ENCODE peak calls at places on chromosomes 11 and 22, in eight cellular contexts. One of them, this sample, is unnamed.

GRCh38 chr11:33847251-33847650 is 44.6 kb downstream of the LMO2 start:
- DNase-seq in CD4-positive, alpha-beta T cell: no peak
- DNase-seq in breast epithelium: no peak
- DNase-seq in tibial nerve: no peak
- DNase-seq in transverse colon: no peak
- DNase-seq in epithelial cell of esophagus: no peak
- DNase-seq in fibroblast of mammary gland: peak
- DNase-seq in AG10803: peak
- DNase-seq in this sample: no peak

GRCh38 chr11:119666463-119667131 is 62.4 kb downstream of the NECTIN1 start:
- DNase-seq in transverse colon: peak
- DNase-seq in fibroblast of mammary gland: peak
- DNase-seq in AG10803: peak
- DNase-seq in breast epithelium: peak
- DNase-seq in epithelial cell of esophagus: peak
- DNase-seq in tibial nerve: peak
- DNase-seq in CD4-positive, alpha-beta T cell: peak
- DNase-seq in this sample: peak

GRCh38 chr22:44448271-44448780 is 49.7 kb downstream of the RTL6 start:
- DNase-seq in fibroblast of mammary gland: peak
- DNase-seq in epithelial cell of esophagus: peak
- DNase-seq in transverse colon: peak
- DNase-seq in tibial nerve: peak
- DNase-seq in AG10803: peak
- DNase-seq in breast epithelium: no peak
- DNase-seq in CD4-positive, alpha-beta T cell: no peak
- DNase-seq in this sample: no peak

GRCh38 chr11:57434640-57435546 is 8.0 kb upstream of the SLC43A3 start:
- DNase-seq in CD4-positive, alpha-beta T cell: no peak
- DNase-seq in fibroblast of mammary gland: peak
- DNase-seq in breast epithelium: no peak
- DNase-seq in AG10803: peak
- DNase-seq in tibial nerve: peak
- DNase-seq in transverse colon: no peak
- DNase-seq in epithelial cell of esophagus: peak
- DNase-seq in this sample: no peak

GRCh38 chr11:27622541-27623300 is 77.5 kb downstream of the BDNF start:
- DNase-seq in breast epithelium: no peak
- DNase-seq in transverse colon: no peak
- DNase-seq in fibroblast of mammary gland: no peak
- DNase-seq in tibial nerve: no peak
- DNase-seq in AG10803: no peak
- DNase-seq in epithelial cell of esophagus: no peak
- DNase-seq in CD4-positive, alpha-beta T cell: no peak
- DNase-seq in this sample: no peak

GRCh38 chr11:69545976-69546617 is 64.6 kb downstream of the LINC01488 start:
- DNase-seq in breast epithelium: peak
- DNase-seq in AG10803: no peak
- DNase-seq in transverse colon: no peak
- DNase-seq in fibroblast of mammary gland: no peak
- DNase-seq in epithelial cell of esophagus: no peak
- DNase-seq in tibial nerve: no peak
- DNase-seq in CD4-positive, alpha-beta T cell: no peak
- DNase-seq in this sample: no peak

GRCh38 chr11:121334973-121335711 is 42.6 kb downstream of the SC5D start:
- DNase-seq in breast epithelium: no peak
- DNase-seq in AG10803: peak
- DNase-seq in transverse colon: no peak
- DNase-seq in CD4-positive, alpha-beta T cell: no peak
- DNase-seq in tibial nerve: no peak
- DNase-seq in epithelial cell of esophagus: no peak
- DNase-seq in fibroblast of mammary gland: no peak
- DNase-seq in this sample: no peak

GRCh38 chr11:4464216-4465159 is 15.4 kb downstream of the OR52K2 start:
- DNase-seq in CD4-positive, alpha-beta T cell: no peak
- DNase-seq in AG10803: peak
- DNase-seq in epithelial cell of esophagus: peak
- DNase-seq in transverse colon: no peak
- DNase-seq in tibial nerve: no peak
- DNase-seq in breast epithelium: no peak
- DNase-seq in fibroblast of mammary gland: peak
- DNase-seq in this sample: no peak

GRCh38 chr11:104120493-104121200 is 43.3 kb downstream of the PDGFD start:
- DNase-seq in breast epithelium: no peak
- DNase-seq in CD4-positive, alpha-beta T cell: no peak
- DNase-seq in epithelial cell of esophagus: no peak
- DNase-seq in AG10803: no peak
- DNase-seq in fibroblast of mammary gland: no peak
- DNase-seq in tibial nerve: no peak
- DNase-seq in transverse colon: no peak
- DNase-seq in this sample: no peak

DNA sequence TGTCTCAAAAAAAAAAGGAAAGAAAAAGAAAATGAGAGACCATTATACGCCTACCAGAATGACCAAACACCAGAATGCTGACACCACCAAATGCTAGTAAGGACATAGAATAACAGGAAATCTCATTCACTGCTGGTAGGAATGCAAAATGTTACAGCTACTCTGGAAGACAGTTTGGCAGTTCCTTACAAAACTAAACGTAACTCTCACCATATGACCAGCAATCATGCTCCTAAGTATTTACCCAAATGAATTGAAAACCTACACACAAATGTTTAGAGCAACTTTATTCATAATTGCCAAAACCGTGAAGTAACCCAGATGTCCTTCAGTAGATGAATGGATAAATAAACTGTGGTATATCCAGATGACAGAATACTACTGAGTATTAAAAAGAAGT is 7.2 kb downstream of the CHKA start:
- DNase-seq in epithelial cell of esophagus: no peak
- DNase-seq in breast epithelium: no peak
- DNase-seq in CD4-positive, alpha-beta T cell: no peak
- DNase-seq in transverse colon: no peak
- DNase-seq in AG10803: peak
- DNase-seq in fibroblast of mammary gland: peak
- DNase-seq in tibial nerve: no peak
- DNase-seq in this sample: no peak
- TF ChIP-seq CTCF in epithelial cell of esophagus: no peak
- TF ChIP-seq CTCF in breast epithelium: no peak
- TF ChIP-seq CTCF in CD4-positive, alpha-beta T cell: no peak
- TF ChIP-seq CTCF in transverse colon: no peak
- TF ChIP-seq CTCF in AG10803: peak
- TF ChIP-seq CTCF in fibroblast of mammary gland: peak
- TF ChIP-seq CTCF in tibial nerve: no peak
- TF ChIP-seq CTCF in this sample: no peak

DNA sequence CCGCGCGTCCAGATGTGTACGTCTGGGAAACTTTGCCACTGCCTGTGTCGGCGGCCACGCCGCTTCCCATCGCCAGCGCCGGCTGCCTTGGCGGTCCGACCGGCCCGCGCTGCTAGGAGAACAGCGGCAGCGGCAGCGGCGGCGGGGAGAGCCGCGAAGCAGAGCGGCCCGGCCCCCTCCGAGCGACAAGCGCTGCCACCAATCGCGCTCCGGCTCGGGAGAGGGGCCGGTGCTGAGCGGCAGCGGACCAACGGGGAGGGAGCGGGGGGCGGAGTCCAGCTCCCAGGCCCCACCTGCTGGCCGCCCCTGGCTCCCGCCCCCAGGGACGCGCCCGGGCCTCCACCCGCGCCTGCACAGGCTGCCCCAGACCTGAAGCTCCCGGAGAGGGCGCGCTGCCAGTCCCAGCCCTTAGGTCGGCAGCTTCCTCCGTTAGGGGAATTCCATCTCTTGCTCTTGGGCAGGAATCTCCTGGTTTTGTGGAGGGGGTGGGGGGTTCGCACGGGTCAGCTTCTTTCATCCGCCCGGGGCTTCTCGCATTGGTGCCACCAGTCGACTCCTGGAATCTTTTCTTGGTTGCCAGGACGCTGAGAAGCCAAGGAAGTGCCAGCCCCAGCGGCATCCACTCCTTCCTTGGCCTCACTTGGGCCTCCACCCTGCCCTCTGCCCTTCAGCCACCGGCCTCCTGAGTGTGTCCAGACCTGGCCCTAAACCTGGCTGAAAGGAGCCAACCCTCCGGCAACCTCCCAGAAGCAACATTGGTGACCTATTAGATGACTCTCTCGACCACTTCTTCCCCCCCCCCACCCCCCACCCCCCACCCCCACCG is at the start of gene GALNT18:
- DNase-seq in epithelial cell of esophagus: peak
- DNase-seq in AG10803: peak
- DNase-seq in tibial nerve: peak
- DNase-seq in transverse colon: peak
- DNase-seq in fibroblast of mammary gland: peak
- DNase-seq in CD4-positive, alpha-beta T cell: peak
- DNase-seq in breast epithelium: peak
- DNase-seq in this sample: peak
- TF ChIP-seq CTCF in epithelial cell of esophagus: peak
- TF ChIP-seq CTCF in AG10803: peak
- TF ChIP-seq CTCF in tibial nerve: peak
- TF ChIP-seq CTCF in transverse colon: peak
- TF ChIP-seq CTCF in fibroblast of mammary gland: no peak
- TF ChIP-seq CTCF in CD4-positive, alpha-beta T cell: no peak
- TF ChIP-seq CTCF in breast epithelium: peak
- TF ChIP-seq CTCF in this sample: peak

DNA sequence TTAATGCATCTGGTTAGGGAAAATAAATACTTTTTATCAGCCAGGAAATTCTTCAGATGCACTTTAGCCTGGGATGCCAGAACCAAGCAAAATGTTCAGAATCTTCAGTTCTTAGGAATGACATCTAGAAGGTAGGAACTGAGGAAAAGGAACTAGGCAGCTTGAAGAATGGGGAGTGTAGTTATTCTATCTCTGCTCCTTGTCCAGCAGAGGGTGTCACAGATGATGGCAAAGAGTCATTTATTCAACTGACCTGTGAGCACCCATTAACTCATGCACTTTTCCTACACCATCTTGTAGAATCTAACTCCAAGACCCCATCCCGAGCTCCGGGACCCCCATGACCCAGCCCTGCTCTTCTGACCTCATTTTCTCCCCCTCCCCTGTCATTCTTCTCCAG is 122.1 kb upstream of the ISX start:
- DNase-seq in AG10803: no peak
- DNase-seq in CD4-positive, alpha-beta T cell: no peak
- DNase-seq in fibroblast of mammary gland: no peak
- DNase-seq in tibial nerve: no peak
- DNase-seq in breast epithelium: no peak
- DNase-seq in epithelial cell of esophagus: no peak
- DNase-seq in transverse colon: no peak
- DNase-seq in this sample: no peak
- TF ChIP-seq CTCF in AG10803: no peak
- TF ChIP-seq CTCF in CD4-positive, alpha-beta T cell: no peak
- TF ChIP-seq CTCF in fibroblast of mammary gland: no peak
- TF ChIP-seq CTCF in tibial nerve: no peak
- TF ChIP-seq CTCF in breast epithelium: no peak
- TF ChIP-seq CTCF in epithelial cell of esophagus: no peak
- TF ChIP-seq CTCF in transverse colon: peak
- TF ChIP-seq CTCF in this sample: peak

DNA sequence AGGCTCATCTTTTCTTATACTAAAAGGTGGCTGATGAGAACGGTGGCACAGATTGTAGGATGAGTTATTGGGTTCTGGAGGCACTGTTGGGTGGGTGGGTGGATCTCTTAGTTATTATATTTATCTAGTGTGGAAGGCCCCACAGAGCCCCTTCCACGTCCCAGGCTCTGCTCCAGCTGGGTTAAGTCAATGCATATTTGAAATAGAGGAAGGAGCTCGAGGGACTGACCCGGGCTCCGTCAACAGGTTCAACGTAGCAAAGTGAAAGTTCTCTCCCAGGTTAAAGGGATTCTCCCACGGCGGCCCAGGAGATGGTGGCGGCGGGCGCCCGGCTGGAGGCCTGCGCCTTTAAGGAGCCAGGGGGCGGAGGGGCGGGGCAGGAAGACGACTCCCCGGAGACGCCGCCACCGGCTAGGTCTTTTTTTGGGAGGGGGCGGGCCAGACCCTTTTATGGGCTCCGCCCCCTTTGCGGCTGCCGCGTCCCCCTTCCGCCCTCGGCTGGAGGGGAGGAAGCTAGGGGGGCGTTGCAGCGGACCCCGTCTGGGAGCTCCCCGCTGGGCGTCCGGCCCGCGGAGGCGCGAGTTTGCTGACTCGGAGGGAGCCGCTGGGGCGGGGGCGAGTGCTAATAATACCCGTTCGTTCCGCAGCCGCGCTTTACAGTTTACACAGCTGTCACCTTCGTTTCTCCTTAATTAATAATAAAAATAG is 1.5 kb upstream of the INPPL1 start:
- DNase-seq in epithelial cell of esophagus: peak
- DNase-seq in transverse colon: peak
- DNase-seq in CD4-positive, alpha-beta T cell: peak
- DNase-seq in AG10803: peak
- DNase-seq in tibial nerve: peak
- DNase-seq in fibroblast of mammary gland: peak
- DNase-seq in breast epithelium: peak
- DNase-seq in this sample: peak
- TF ChIP-seq CTCF in epithelial cell of esophagus: peak
- TF ChIP-seq CTCF in transverse colon: peak
- TF ChIP-seq CTCF in CD4-positive, alpha-beta T cell: peak
- TF ChIP-seq CTCF in AG10803: peak
- TF ChIP-seq CTCF in tibial nerve: peak
- TF ChIP-seq CTCF in fibroblast of mammary gland: no peak
- TF ChIP-seq CTCF in breast epithelium: no peak
- TF ChIP-seq CTCF in this sample: peak

GRCh38 chr11:108121274-108122155 is at the start of gene ACAT1:
- DNase-seq in tibial nerve: peak
- DNase-seq in CD4-positive, alpha-beta T cell: peak
- DNase-seq in epithelial cell of esophagus: peak
- DNase-seq in AG10803: peak
- DNase-seq in fibroblast of mammary gland: peak
- DNase-seq in breast epithelium: peak
- DNase-seq in transverse colon: peak
- DNase-seq in this sample: peak
- TF ChIP-seq CTCF in tibial nerve: peak
- TF ChIP-seq CTCF in CD4-positive, alpha-beta T cell: no peak
- TF ChIP-seq CTCF in epithelial cell of esophagus: peak
- TF ChIP-seq CTCF in AG10803: peak
- TF ChIP-seq CTCF in fibroblast of mammary gland: no peak
- TF ChIP-seq CTCF in breast epithelium: peak
- TF ChIP-seq CTCF in transverse colon: peak
- TF ChIP-seq CTCF in this sample: peak

DNA sequence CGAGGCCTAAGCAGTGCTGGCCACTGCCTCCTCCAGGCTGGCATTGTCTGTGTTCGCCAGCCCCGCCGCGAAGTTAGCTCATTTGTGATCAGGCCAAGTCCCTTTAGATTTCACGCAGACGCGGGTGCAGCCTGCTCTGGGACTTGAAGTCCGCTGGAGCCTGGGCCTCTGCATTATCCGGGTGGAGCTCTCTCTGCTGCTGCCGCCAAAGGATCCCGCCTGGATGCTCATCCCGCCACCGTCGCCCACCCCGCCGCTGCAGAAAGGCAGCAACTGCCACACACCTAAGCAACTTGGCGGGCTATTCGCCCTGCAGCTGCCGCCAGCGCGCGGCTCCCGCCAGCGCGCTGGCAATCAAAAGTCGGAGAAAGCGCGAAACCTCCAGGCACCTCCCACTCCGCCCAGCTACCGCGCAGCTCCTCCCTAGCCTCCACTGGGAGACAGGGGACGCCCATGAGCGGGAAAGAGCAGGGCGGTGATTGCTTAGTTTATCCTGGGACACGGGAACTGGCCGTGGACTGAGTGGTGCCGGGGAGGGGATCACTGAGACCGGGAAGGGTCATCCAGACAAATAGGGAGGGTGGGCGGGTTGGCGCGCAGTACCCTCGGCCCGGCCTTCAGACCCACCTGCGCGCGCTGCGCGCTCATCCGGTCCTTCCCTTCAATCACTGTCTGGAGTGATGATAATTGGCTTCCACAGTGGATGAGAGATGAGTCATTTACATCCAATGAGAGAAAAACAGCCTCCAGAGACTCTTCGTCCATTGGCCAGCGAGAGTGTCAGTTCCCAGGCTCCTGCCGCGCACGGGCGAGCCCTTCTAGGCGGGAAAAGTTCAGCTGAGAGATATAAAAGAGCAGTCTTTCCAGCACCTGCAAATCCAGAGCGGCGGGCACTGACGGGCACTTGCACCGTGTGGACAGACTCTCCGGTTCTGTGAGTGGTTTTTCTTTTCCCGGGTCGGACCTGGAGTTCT is at the start of gene FAM111B:
- DNase-seq in tibial nerve: peak
- DNase-seq in fibroblast of mammary gland: peak
- DNase-seq in CD4-positive, alpha-beta T cell: peak
- DNase-seq in AG10803: peak
- DNase-seq in transverse colon: peak
- DNase-seq in epithelial cell of esophagus: peak
- DNase-seq in breast epithelium: peak
- DNase-seq in this sample: peak
- TF ChIP-seq CTCF in tibial nerve: no peak
- TF ChIP-seq CTCF in fibroblast of mammary gland: no peak
- TF ChIP-seq CTCF in CD4-positive, alpha-beta T cell: no peak
- TF ChIP-seq CTCF in AG10803: no peak
- TF ChIP-seq CTCF in transverse colon: peak
- TF ChIP-seq CTCF in epithelial cell of esophagus: peak
- TF ChIP-seq CTCF in breast epithelium: no peak
- TF ChIP-seq CTCF in this sample: peak